ENCODE peak calls at places on chromosome 3, in ten cellular contexts. I is NCI-H146; S is NCI-H1930; O is hippocampal formation; E is NCI-H774; C is WTC11; B is HS-27A; L is activated T-helper 1 cell treated with Interleukin-2 at 50 U/mL for 16 hours; J is HCEC 1CT; K is CD4-positive, CD25-positive, alpha-beta regulatory T cell. R is an unnamed sample.

GRCh38 chr3:184380210-184380626 is 364 bp downstream of the CHRD start:
- DNase-seq in I (peak), S (peak), O (peak), E (peak), C (peak), B (no peak), L (no peak), J (peak), K (no peak), R (no peak)

GRCh38 chr3:62416109-62416508 is 42.8 kb upstream of the FEZF2 start:
- DNase-seq in I (peak), S (no peak), O (no peak), E (no peak), C (no peak), B (no peak), L (no peak), J (no peak), K (no peak), R (no peak)

GRCh38 chr3:55468251-55468650 is 18.9 kb downstream of the WNT5A start:
- DNase-seq in I (no peak), S (no peak), O (no peak), E (no peak), C (no peak), B (no peak), L (no peak), J (peak), K (no peak), R (no peak)

GRCh38 chr3:188697127-188697526 is 474.6 kb upstream of the TPRG1 start:
- DNase-seq in I (no peak), S (no peak), O (no peak), E (no peak), C (no peak), B (no peak), L (no peak), J (no peak), K (no peak), R (no peak)

GRCh38 chr3:106341090-106341489 is 472.3 kb upstream of the CBLB start:
- DNase-seq in I (peak), S (no peak), O (no peak), E (no peak), C (no peak), B (no peak), L (no peak), J (peak), K (no peak), R (no peak)

GRCh38 chr3:15578272-15578671 is 23.1 kb downstream of the HACL1 start:
- DNase-seq in I (no peak), S (no peak), O (no peak), E (no peak), C (no peak), B (no peak), L (no peak), J (no peak), K (no peak), R (no peak)

GRCh38 chr3:28050895-28051294 is 190.5 kb upstream of the CMC1 start:
- DNase-seq in I (no peak), S (no peak), O (no peak), E (no peak), C (no peak), B (peak), L (no peak), J (peak), K (peak), R (no peak)

GRCh38 chr3:165279471-165279870 is 83.3 kb upstream of the SLITRK3 start:
- DNase-seq in I (no peak), S (no peak), O (no peak), E (no peak), C (no peak), B (no peak), L (no peak), J (no peak), K (no peak), R (no peak)

GRCh38 chr3:118772036-118773030 is 262.3 kb downstream of the IGSF11 start:
- DNase-seq in I (peak), S (no peak), O (no peak), E (no peak), C (no peak), B (no peak), L (no peak), J (no peak), K (no peak), R (no peak)

GRCh38 chr3:52171577-52172261 is 17.5 kb upstream of the POC1A start:
- DNase-seq in I (no peak), S (no peak), O (no peak), E (no peak), C (no peak), B (no peak), L (no peak), J (peak), K (no peak), R (peak)

GRCh38 chr3:142732066-142732465 is 8.2 kb downstream of the TRPC1 start:
- DNase-seq in I (no peak), S (no peak), O (no peak), E (no peak), C (no peak), B (no peak), L (no peak), J (no peak), K (no peak), R (no peak)

GRCh38 chr3:81216192-81216591 is 545.3 kb downstream of the GBE1 start:
- DNase-seq in I (no peak), S (no peak), O (no peak), E (no peak), C (no peak), B (peak), L (no peak), J (peak), K (no peak), R (no peak)

GRCh38 chr3:27467545-27467944 is 16.6 kb downstream of the SLC4A7 start:
- DNase-seq in I (peak), S (no peak), O (no peak), E (no peak), C (no peak), B (no peak), L (no peak), J (peak), K (peak), R (no peak)

GRCh38 chr3:184077881-184078280 is 19.0 kb upstream of the HTR3E start:
- DNase-seq in I (peak), S (no peak), O (no peak), E (no peak), C (no peak), B (no peak), L (no peak), J (no peak), K (no peak), R (no peak)

GRCh38 chr3:45075821-45076625 is 49.9 kb downstream of the CLEC3B start:
- DNase-seq in I (no peak), S (no peak), O (no peak), E (no peak), C (no peak), B (no peak), L (no peak), J (no peak), K (no peak), R (no peak)

GRCh38 chr3:110579841-110580550 is 491.6 kb upstream of the NECTIN3 start:
- DNase-seq in I (no peak), S (no peak), O (no peak), E (no peak), C (no peak), B (no peak), L (no peak), J (peak), K (no peak), R (no peak)

GRCh38 chr3:171950373-171950772 is 89.0 kb upstream of the FNDC3B start:
- DNase-seq in I (no peak), S (no peak), O (no peak), E (no peak), C (no peak), B (no peak), L (no peak), J (peak), K (no peak), R (no peak)

GRCh38 chr3:21392521-21392920 is 358.5 kb downstream of the ZNF385D start:
- DNase-seq in I (no peak), S (no peak), O (no peak), E (no peak), C (no peak), B (no peak), L (no peak), J (no peak), K (no peak), R (no peak)

R was measured in chondrocyte.